ENCODE peak calls at places on chromosomes 16 and 17, in eight cellular contexts. One of them, this sample, is unnamed.

GRCh38 chr16:87860553-87861299 is 8.6 kb downstream of the SLC7A5 start:
- DNase-seq in NCI-H1436: no peak
- DNase-seq in endothelial cell: no peak
- DNase-seq in heart right ventricle: no peak
- DNase-seq in NCI-H774: no peak
- DNase-seq in stimulated activated CD4-positive, alpha-beta T cell treated with anti-CD3 and anti-CD28 coated beads, TNF-alpha, amount 100 ng/mL, for 1 hour: no peak
- DNase-seq in NCI-H460: no peak
- DNase-seq in RCC 7860: peak; percentile 95
- DNase-seq in this sample: peak; percentile 84

GRCh38 chr16:88884569-88885271 is 18.3 kb upstream of the PABPN1L start:
- DNase-seq in NCI-H1436: no peak
- DNase-seq in endothelial cell: no peak
- DNase-seq in heart right ventricle: no peak
- DNase-seq in NCI-H774: no peak
- DNase-seq in stimulated activated CD4-positive, alpha-beta T cell treated with anti-CD3 and anti-CD28 coated beads, TNF-alpha, amount 100 ng/mL, for 1 hour: no peak
- DNase-seq in NCI-H460: no peak
- DNase-seq in RCC 7860: no peak
- DNase-seq in this sample: no peak

GRCh38 chr17:79833110-79833450 is 6.2 kb downstream of the CBX4 start:
- DNase-seq in NCI-H1436: no peak
- DNase-seq in endothelial cell: no peak
- DNase-seq in heart right ventricle: no peak
- DNase-seq in NCI-H774: no peak
- DNase-seq in stimulated activated CD4-positive, alpha-beta T cell treated with anti-CD3 and anti-CD28 coated beads, TNF-alpha, amount 100 ng/mL, for 1 hour: no peak
- DNase-seq in NCI-H460: no peak
- DNase-seq in RCC 7860: no peak
- DNase-seq in this sample: no peak

GRCh38 chr17:30586818-30587595 is 109.8 kb downstream of the GOSR1 start:
- DNase-seq in NCI-H1436: no peak
- DNase-seq in endothelial cell: no peak
- DNase-seq in heart right ventricle: no peak
- DNase-seq in NCI-H774: no peak
- DNase-seq in stimulated activated CD4-positive, alpha-beta T cell treated with anti-CD3 and anti-CD28 coated beads, TNF-alpha, amount 100 ng/mL, for 1 hour: no peak
- DNase-seq in NCI-H460: no peak
- DNase-seq in RCC 7860: peak; percentile 52
- DNase-seq in this sample: no peak

GRCh38 chr16:67146523-67147357 is 4.1 kb downstream of the B3GNT9 start:
- DNase-seq in NCI-H1436: no peak
- DNase-seq in endothelial cell: no peak
- DNase-seq in heart right ventricle: no peak
- DNase-seq in NCI-H774: no peak
- DNase-seq in stimulated activated CD4-positive, alpha-beta T cell treated with anti-CD3 and anti-CD28 coated beads, TNF-alpha, amount 100 ng/mL, for 1 hour: no peak
- DNase-seq in NCI-H460: no peak
- DNase-seq in RCC 7860: no peak
- DNase-seq in this sample: no peak

GRCh38 chr16:3027983-3028715 is 4.3 kb downstream of the THOC6 start:
- DNase-seq in NCI-H1436: peak; percentile 87
- DNase-seq in endothelial cell: peak; percentile 96
- DNase-seq in heart right ventricle: peak; percentile 85
- DNase-seq in NCI-H774: peak; percentile 71
- DNase-seq in stimulated activated CD4-positive, alpha-beta T cell treated with anti-CD3 and anti-CD28 coated beads, TNF-alpha, amount 100 ng/mL, for 1 hour: peak; percentile 90
- DNase-seq in NCI-H460: peak; percentile 87
- DNase-seq in RCC 7860: peak; percentile 61
- DNase-seq in this sample: peak; percentile 88

GRCh38 chr17:17546399-17547185 is 44.9 kb downstream of the PEMT start:
- DNase-seq in NCI-H1436: no peak
- DNase-seq in endothelial cell: no peak
- DNase-seq in heart right ventricle: peak; percentile 17
- DNase-seq in NCI-H774: no peak
- DNase-seq in stimulated activated CD4-positive, alpha-beta T cell treated with anti-CD3 and anti-CD28 coated beads, TNF-alpha, amount 100 ng/mL, for 1 hour: no peak
- DNase-seq in NCI-H460: no peak
- DNase-seq in RCC 7860: no peak
- DNase-seq in this sample: no peak

GRCh38 chr17:34581446-34582184 is 2.2 kb downstream of the TMEM132E start:
- DNase-seq in NCI-H1436: no peak
- DNase-seq in endothelial cell: peak; percentile 21
- DNase-seq in heart right ventricle: no peak
- DNase-seq in NCI-H774: no peak
- DNase-seq in stimulated activated CD4-positive, alpha-beta T cell treated with anti-CD3 and anti-CD28 coated beads, TNF-alpha, amount 100 ng/mL, for 1 hour: no peak
- DNase-seq in NCI-H460: no peak
- DNase-seq in RCC 7860: no peak
- DNase-seq in this sample: peak; percentile 38